ENCODE peak calls at places on chromosome 17, in six cellular contexts. One of them, this sample, is unnamed.
A peak's percentile ranks its signal among the peaks of the same experiment; 100 is the strongest.

GRCh38 chr17:29918016-29918415 is 12.0 kb downstream of the SSH2 start:
- DNase-seq in right lobe of liver: no peak
- DNase-seq in GM12891: no peak
- DNase-seq in GM12878: no peak
- DNase-seq in testis: no peak
- DNase-seq in Peyer's patch: no peak
- DNase-seq in this sample: no peak

GRCh38 chr17:71983828-71984227 is 137.0 kb upstream of the SOX9 start:
- DNase-seq in Peyer's patch: no peak
- DNase-seq in GM12878: no peak
- DNase-seq in right lobe of liver: no peak
- DNase-seq in testis: no peak
- DNase-seq in GM12891: no peak
- DNase-seq in this sample: no peak

GRCh38 chr17:62062313-62062712 is 2.8 kb downstream of the MED13 start:
- DNase-seq in Peyer's patch: no peak
- DNase-seq in GM12891: no peak
- DNase-seq in testis: no peak
- DNase-seq in GM12878: no peak
- DNase-seq in right lobe of liver: no peak
- DNase-seq in this sample: no peak

GRCh38 chr17:81656835-81657234 is 493 bp upstream of the PDE6G start:
- DNase-seq in GM12891: no peak
- DNase-seq in right lobe of liver: no peak
- DNase-seq in GM12878: no peak
- DNase-seq in testis: no peak
- DNase-seq in Peyer's patch: no peak
- DNase-seq in this sample: no peak

GRCh38 chr17:36696805-36697204 is 95.4 kb downstream of the MRM1 start:
- DNase-seq in testis: no peak
- DNase-seq in GM12878: no peak
- DNase-seq in Peyer's patch: no peak
- DNase-seq in right lobe of liver: no peak
- DNase-seq in GM12891: no peak
- DNase-seq in this sample: no peak

GRCh38 chr17:55845385-55845784 is 94.5 kb downstream of the PCTP start:
- DNase-seq in GM12878: no peak
- DNase-seq in testis: peak; percentile 68
- DNase-seq in right lobe of liver: peak; percentile 54
- DNase-seq in Peyer's patch: peak; percentile 53
- DNase-seq in GM12891: peak; percentile 15
- DNase-seq in this sample: no peak

GRCh38 chr17:885971-886571 is 93.5 kb downstream of the NXN start:
- DNase-seq in testis: peak; percentile 47
- DNase-seq in Peyer's patch: peak; percentile 57
- DNase-seq in right lobe of liver: peak; percentile 80
- DNase-seq in GM12891: no peak
- DNase-seq in GM12878: no peak
- DNase-seq in this sample: no peak

GRCh38 chr17:38747385-38748328 is 479 bp downstream of the PCGF2 start:
- DNase-seq in GM12891: no peak
- DNase-seq in Peyer's patch: peak; percentile 61
- DNase-seq in GM12878: no peak
- DNase-seq in testis: no peak
- DNase-seq in right lobe of liver: no peak
- DNase-seq in this sample: no peak

GRCh38 chr17:82236142-82236971 is 7.5 kb downstream of the SLC16A3 start:
- DNase-seq in GM12878: no peak
- DNase-seq in testis: peak; percentile 70
- DNase-seq in Peyer's patch: peak; percentile 86
- DNase-seq in right lobe of liver: peak; percentile 93
- DNase-seq in GM12891: no peak
- DNase-seq in this sample: no peak

GRCh38 chr17:44362964-44363612 is 565 bp downstream of the FAM171A2 start:
- DNase-seq in Peyer's patch: no peak
- DNase-seq in testis: no peak
- DNase-seq in GM12891: no peak
- DNase-seq in GM12878: no peak
- DNase-seq in right lobe of liver: peak; percentile 50
- DNase-seq in this sample: peak; percentile 61

GRCh38 chr17:162689-163088 is 18.8 kb downstream of the DOC2B start:
- DNase-seq in Peyer's patch: no peak
- DNase-seq in GM12878: no peak
- DNase-seq in GM12891: no peak
- DNase-seq in right lobe of liver: no peak
- DNase-seq in testis: no peak
- DNase-seq in this sample: no peak

GRCh38 chr17:45006927-45007461 is 38.9 kb upstream of the C1QL1 start:
- DNase-seq in testis: no peak
- DNase-seq in GM12878: no peak
- DNase-seq in Peyer's patch: no peak
- DNase-seq in right lobe of liver: no peak
- DNase-seq in GM12891: no peak
- DNase-seq in this sample: no peak

GRCh38 chr17:76394166-76394565 is 9.8 kb downstream of the SPHK1 start:
- DNase-seq in testis: no peak
- DNase-seq in right lobe of liver: no peak
- DNase-seq in GM12891: no peak
- DNase-seq in Peyer's patch: no peak
- DNase-seq in GM12878: no peak
- DNase-seq in this sample: no peak

GRCh38 chr17:78883090-78883532 is 19.9 kb downstream of the CEP295NL start:
- DNase-seq in GM12891: no peak
- DNase-seq in Peyer's patch: peak; percentile 85
- DNase-seq in testis: peak; percentile 86
- DNase-seq in right lobe of liver: peak; percentile 58
- DNase-seq in GM12878: no peak
- DNase-seq in this sample: peak; percentile 92

GRCh38 chr17:34820922-34821321 is 140.3 kb downstream of the CCT6B start:
- DNase-seq in Peyer's patch: no peak
- DNase-seq in testis: no peak
- DNase-seq in GM12878: no peak
- DNase-seq in right lobe of liver: no peak
- DNase-seq in GM12891: no peak
- DNase-seq in this sample: no peak

GRCh38 chr17:50129946-50130777 is at the start of gene SAMD14:
- DNase-seq in Peyer's patch: no peak
- DNase-seq in GM12891: peak; percentile 67
- DNase-seq in right lobe of liver: no peak
- DNase-seq in GM12878: no peak
- DNase-seq in testis: no peak
- DNase-seq in this sample: no peak

GRCh38 chr17:42774066-42774750 is 959 bp downstream of the VPS25 start:
- DNase-seq in GM12878: no peak
- DNase-seq in GM12891: no peak
- DNase-seq in testis: no peak
- DNase-seq in Peyer's patch: no peak
- DNase-seq in right lobe of liver: no peak
- DNase-seq in this sample: peak; percentile 60

GRCh38 chr17:49515196-49515770 is 20.2 kb downstream of the NGFR start:
- DNase-seq in testis: peak; percentile 90
- DNase-seq in GM12878: peak; percentile 55
- DNase-seq in Peyer's patch: peak; percentile 80
- DNase-seq in GM12891: peak; percentile 82
- DNase-seq in right lobe of liver: peak; percentile 97
- DNase-seq in this sample: peak; percentile 99

GRCh38 chr17:78888911-78889496 is 14.0 kb downstream of the CEP295NL start:
- DNase-seq in Peyer's patch: no peak
- DNase-seq in GM12878: no peak
- DNase-seq in testis: no peak
- DNase-seq in right lobe of liver: no peak
- DNase-seq in GM12891: no peak
- DNase-seq in this sample: no peak

GRCh38 chr17:8160741-8161221 is 2.0 kb downstream of the VAMP2 start:
- DNase-seq in GM12878: no peak
- DNase-seq in Peyer's patch: no peak
- DNase-seq in right lobe of liver: no peak
- DNase-seq in testis: no peak
- DNase-seq in GM12891: no peak
- DNase-seq in this sample: no peak

GRCh38 chr17:8163978-8164814 is 1.4 kb upstream of the VAMP2 start:
- DNase-seq in right lobe of liver: peak; percentile 76
- DNase-seq in Peyer's patch: peak; percentile 93
- DNase-seq in GM12878: no peak
- DNase-seq in GM12891: no peak
- DNase-seq in testis: peak; percentile 92
- DNase-seq in this sample: no peak

GRCh38 chr17:8162997-8163977 is 539 bp upstream of the VAMP2 start:
- DNase-seq in Peyer's patch: no peak
- DNase-seq in right lobe of liver: peak; percentile 83
- DNase-seq in testis: peak; percentile 47
- DNase-seq in GM12878: no peak
- DNase-seq in GM12891: no peak
- DNase-seq in this sample: no peak

GRCh38 chr17:8161289-8162231 is 1.2 kb downstream of the VAMP2 start:
- DNase-seq in GM12891: no peak
- DNase-seq in right lobe of liver: no peak
- DNase-seq in Peyer's patch: no peak
- DNase-seq in GM12878: no peak
- DNase-seq in testis: no peak
- DNase-seq in this sample: no peak

GRCh38 chr17:8162232-8162996 is at the start of gene VAMP2:
- DNase-seq in GM12878: no peak
- DNase-seq in GM12891: no peak
- DNase-seq in right lobe of liver: peak; percentile 82
- DNase-seq in Peyer's patch: peak; percentile 90
- DNase-seq in testis: peak; percentile 78
- DNase-seq in this sample: no peak
- TF ChIP-seq POLR2A in GM12878: peak; percentile 93
- TF ChIP-seq POLR2A in GM12891: peak; percentile 70
- TF ChIP-seq POLR2A in right lobe of liver: peak; percentile 72
- TF ChIP-seq POLR2A in Peyer's patch: peak; percentile 78
- TF ChIP-seq POLR2A in testis: no peak
- TF ChIP-seq POLR2A in this sample: peak; percentile 91

DNA sequence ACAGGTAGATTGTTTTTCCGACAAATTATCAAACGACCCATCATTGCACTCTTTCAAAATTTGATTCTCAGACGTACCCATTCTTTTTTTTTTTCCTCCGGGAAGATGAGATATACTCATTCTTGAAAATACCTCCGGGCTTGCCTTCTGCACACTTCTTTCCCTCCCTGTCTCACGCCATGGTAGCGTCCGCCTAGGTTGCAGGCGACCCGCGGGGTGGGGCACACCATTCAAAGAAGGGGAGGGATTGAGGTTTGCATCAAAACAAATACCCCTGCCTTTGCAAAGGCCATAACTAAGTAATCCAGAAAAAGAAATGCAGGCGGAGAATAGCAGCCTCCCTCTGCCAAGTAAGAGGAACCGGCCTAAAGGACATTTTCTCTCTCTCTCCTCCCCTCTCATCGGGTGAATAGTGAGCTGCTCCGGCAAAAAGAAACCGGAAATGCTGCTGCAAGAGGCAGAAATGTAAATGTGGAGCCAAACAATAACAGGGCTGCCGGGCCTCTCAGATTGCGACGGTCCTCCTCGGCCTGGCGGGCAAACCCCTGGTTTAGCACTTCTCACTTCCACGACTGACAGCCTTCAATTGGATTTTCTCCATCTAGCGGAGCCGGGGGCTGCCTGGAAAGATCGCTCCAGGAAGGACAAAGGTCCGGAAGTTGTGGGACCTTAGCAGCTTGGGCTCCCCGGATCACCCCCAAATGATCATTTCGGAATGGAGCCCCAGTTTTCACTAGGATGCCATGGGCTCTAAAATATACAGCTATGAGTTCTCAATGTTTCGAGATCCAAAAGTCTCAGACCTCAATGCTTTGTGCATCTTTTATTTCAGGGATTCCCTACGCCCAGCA is 844 bp downstream of the TP53 start:
- DNase-seq in right lobe of liver: peak; percentile 80
- DNase-seq in GM12878: peak; percentile 86
- DNase-seq in GM12891: no peak
- DNase-seq in testis: peak; percentile 86
- DNase-seq in Peyer's patch: peak; percentile 87
- DNase-seq in this sample: no peak
- TF ChIP-seq POLR2A in right lobe of liver: peak; percentile 82
- TF ChIP-seq POLR2A in GM12878: peak; percentile 89
- TF ChIP-seq POLR2A in GM12891: peak; percentile 98
- TF ChIP-seq POLR2A in testis: peak; percentile 5
- TF ChIP-seq POLR2A in Peyer's patch: peak; percentile 93
- TF ChIP-seq POLR2A in this sample: peak; percentile 58

DNA sequence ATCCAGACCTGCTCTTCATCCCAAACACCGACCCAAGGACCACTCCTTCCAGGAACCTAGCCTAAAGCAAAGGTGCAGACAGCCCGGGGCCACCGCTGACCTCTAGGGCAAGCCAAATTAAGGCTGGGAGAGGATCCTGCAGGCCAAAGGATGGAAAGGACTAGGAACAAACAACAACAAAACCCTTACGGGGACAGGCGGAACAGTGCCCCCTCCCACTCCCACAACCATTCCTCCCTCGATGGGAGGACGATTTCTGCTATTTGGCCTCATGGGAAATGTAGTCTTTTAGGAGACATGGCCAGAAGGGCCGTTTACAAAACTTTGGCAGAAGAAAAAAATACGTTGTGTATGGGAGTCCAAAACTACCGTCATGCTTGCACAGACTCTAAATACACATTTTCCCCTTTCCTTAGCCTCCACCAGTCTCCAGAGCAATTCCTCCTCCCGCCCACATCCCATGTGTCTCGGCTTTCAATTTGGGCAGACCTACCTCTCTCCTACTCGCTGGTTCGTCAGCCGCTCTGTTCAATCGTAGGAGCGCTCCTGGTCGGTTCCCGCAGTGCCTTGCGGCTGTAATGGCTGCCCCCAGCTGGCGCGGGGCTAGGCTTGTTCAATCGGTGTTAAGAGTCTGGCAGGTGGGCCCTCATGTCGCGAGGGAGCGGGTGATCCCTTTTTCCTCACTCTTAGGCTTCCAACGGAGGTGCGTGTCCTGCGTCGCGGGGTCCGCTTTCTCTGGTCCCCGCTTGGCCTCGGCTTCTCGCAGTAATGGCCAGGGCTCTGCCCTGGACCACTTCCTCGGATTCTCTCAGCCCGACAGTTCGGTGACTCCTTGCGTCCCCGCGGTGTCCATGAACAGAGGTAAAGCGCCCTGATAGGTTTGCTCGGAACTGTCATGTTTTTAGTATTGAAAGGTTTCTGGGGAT is at the start of gene ERAL1:
- DNase-seq in Peyer's patch: peak; percentile 93
- DNase-seq in testis: peak; percentile 94
- DNase-seq in right lobe of liver: peak; percentile 90
- DNase-seq in GM12878: peak; percentile 73
- DNase-seq in GM12891: peak; percentile 81
- DNase-seq in this sample: peak; percentile 95
- TF ChIP-seq POLR2A in Peyer's patch: peak; percentile 48
- TF ChIP-seq POLR2A in testis: no peak
- TF ChIP-seq POLR2A in right lobe of liver: peak; percentile 57
- TF ChIP-seq POLR2A in GM12878: peak; percentile 95
- TF ChIP-seq POLR2A in GM12891: peak; percentile 87
- TF ChIP-seq POLR2A in this sample: peak; percentile 89

DNA sequence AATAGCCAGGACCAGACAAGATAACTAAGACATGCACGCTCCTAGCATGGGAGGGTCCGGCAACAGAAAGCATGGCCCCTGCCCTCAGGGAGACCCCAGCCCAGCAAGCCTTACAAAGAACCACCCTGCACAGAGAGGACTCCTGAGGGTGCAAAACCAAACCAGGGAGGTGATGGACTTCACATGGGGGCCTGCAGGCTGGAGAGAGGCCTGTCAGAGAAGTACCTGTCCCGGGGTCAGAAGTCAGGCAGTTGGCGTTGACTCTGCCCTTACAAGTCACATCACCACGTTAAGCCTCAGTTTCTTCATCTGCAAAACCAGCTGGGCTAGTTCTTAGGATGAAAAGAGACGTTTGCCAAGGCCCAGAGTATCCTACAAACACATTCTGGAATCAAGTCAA is 4.7 kb downstream of the OTOP2 start:
- DNase-seq in testis: no peak
- DNase-seq in Peyer's patch: no peak
- DNase-seq in right lobe of liver: no peak
- DNase-seq in GM12878: no peak
- DNase-seq in GM12891: no peak
- DNase-seq in this sample: no peak
- TF ChIP-seq POLR2A in testis: no peak
- TF ChIP-seq POLR2A in Peyer's patch: no peak
- TF ChIP-seq POLR2A in right lobe of liver: no peak
- TF ChIP-seq POLR2A in GM12878: no peak
- TF ChIP-seq POLR2A in GM12891: no peak
- TF ChIP-seq POLR2A in this sample: no peak